ENCODE peak calls at places on chromosomes 5 and 9, in four cellular contexts. S is NCI-H2171 treated with DMSO at 0.1 percent for 48 hours, Y is germinal center, T is PC-3. L is an unnamed sample.

GRCh38 chr5:80745490-80745889 is 90.7 kb upstream of the DHFR start:
- DNase-seq in S (no peak), Y (no peak), T (peak), L (no peak)

GRCh38 chr5:177452688-177453638 is 6.3 kb downstream of the PRR7 start:
- DNase-seq in S (no peak), Y (no peak), T (no peak), L (no peak)

GRCh38 chr9:137095664-137096517 is 9.1 kb downstream of the MAN1B1 start:
- DNase-seq in S (peak), Y (peak), T (no peak), L (no peak)

GRCh38 chr5:155799308-155799707 is 527.7 kb upstream of the SGCD start:
- DNase-seq in S (no peak), Y (no peak), T (no peak), L (no peak)

GRCh38 chr5:67648201-67648671 is 451.6 kb upstream of the CD180 start:
- DNase-seq in S (no peak), Y (no peak), T (no peak), L (peak)

GRCh38 chr9:18459958-18460584 is 13.9 kb upstream of the ADAMTSL1 start:
- DNase-seq in S (no peak), Y (no peak), T (peak), L (no peak)

GRCh38 chr9:68979538-68980314 is 34.2 kb downstream of the PRKACG start:
- DNase-seq in S (no peak), Y (no peak), T (no peak), L (no peak)

GRCh38 chr5:176725521-176725920 is 78.2 kb downstream of the TSPAN17 start:
- DNase-seq in S (no peak), Y (no peak), T (no peak), L (no peak)

GRCh38 chr9:15373201-15373530 is 49.5 kb upstream of the SNAPC3 start:
- DNase-seq in S (no peak), Y (no peak), T (no peak), L (no peak)

GRCh38 chr5:145471831-145472616 is 363.1 kb downstream of the PRELID2 start:
- DNase-seq in S (no peak), Y (no peak), T (peak), L (no peak)

GRCh38 chr5:158727771-158728311 is 371.9 kb downstream of the EBF1 start:
- DNase-seq in S (no peak), Y (no peak), T (no peak), L (peak)

GRCh38 chr5:83470920-83471404 is 582 bp upstream of the VCAN start:
- DNase-seq in S (no peak), Y (no peak), T (peak), L (no peak)

GRCh38 chr5:128777052-128777451 is 188.2 kb upstream of the SLC27A6 start:
- DNase-seq in S (no peak), Y (no peak), T (no peak), L (no peak)

GRCh38 chr5:127076730-127077129 is 3.4 kb upstream of the C5orf63 start:
- DNase-seq in S (no peak), Y (no peak), T (peak), L (no peak)

GRCh38 chr5:2007906-2008437 is 125.2 kb upstream of the IRX4 start:
- DNase-seq in S (no peak), Y (no peak), T (no peak), L (peak)

GRCh38 chr5:148455055-148455675 is 71.4 kb downstream of the FBXO38 start:
- DNase-seq in S (no peak), Y (no peak), T (no peak), L (no peak)

GRCh38 chr9:115404311-115404710 is 286.4 kb upstream of the TNC start:
- DNase-seq in S (no peak), Y (no peak), T (peak), L (no peak)

GRCh38 chr5:501833-502184 is 22.4 kb downstream of the SLC9A3 start:
- DNase-seq in S (no peak), Y (no peak), T (no peak), L (no peak)

GRCh38 chr9:121267689-121268597 is at the start of gene GSN:
- DNase-seq in S (peak), Y (peak), T (peak), L (peak)

GRCh38 chr5:168073311-168073710 is 218.1 kb upstream of the WWC1 start:
- DNase-seq in S (no peak), Y (no peak), T (no peak), L (no peak)

GRCh38 chr5:134091626-134092121 is 22.8 kb upstream of the TCF7 start:
- DNase-seq in S (no peak), Y (no peak), T (no peak), L (no peak)

GRCh38 chr5:68086857-68087256 is 128.7 kb upstream of the PIK3R1 start:
- DNase-seq in S (no peak), Y (no peak), T (no peak), L (peak)

GRCh38 chr9:5895782-5896181 is 5.1 kb downstream of the MLANA start:
- DNase-seq in S (no peak), Y (no peak), T (no peak), L (no peak)

GRCh38 chr5:97124335-97124734 is 18.1 kb downstream of the LIX1 start:
- DNase-seq in S (no peak), Y (no peak), T (peak), L (no peak)

GRCh38 chr5:31192442-31192841 is 1.0 kb upstream of the CDH6 start:
- DNase-seq in S (no peak), Y (no peak), T (no peak), L (no peak)

GRCh38 chr5:99331061-99331460 is 402.3 kb upstream of the CHD1 start:
- DNase-seq in S (no peak), Y (no peak), T (no peak), L (no peak)

GRCh38 chr5:97102010-97102470 is 40.4 kb downstream of the LIX1 start:
- DNase-seq in S (peak), Y (no peak), T (no peak), L (no peak)

GRCh38 chr9:71752928-71753327 is 15.4 kb downstream of the CEMIP2 start:
- DNase-seq in S (no peak), Y (no peak), T (no peak), L (no peak)

GRCh38 chr9:7811679-7812078 is 12.1 kb upstream of the DMAC1 start:
- DNase-seq in S (peak), Y (no peak), T (no peak), L (no peak)

GRCh38 chr5:55897905-55898304 is 46.7 kb downstream of the IL31RA start:
- DNase-seq in S (peak), Y (no peak), T (no peak), L (peak)

GRCh38 chr5:38725419-38725865 is 120.4 kb upstream of the OSMR start:
- DNase-seq in S (no peak), Y (no peak), T (no peak), L (no peak)

L was measured in ovary.